ENCODE peak calls at places on chromosome 1, in eight cellular contexts. One of them, this sample, is unnamed.

GRCh38 chr1:192311281-192311680 is 5.5 kb upstream of the RGS21 start:
- DNase-seq in T47D: peak
- DNase-seq in M059J: peak
- DNase-seq in EL: peak
- DNase-seq in H4: peak
- DNase-seq in activated CD8-positive, alpha-beta memory T cell treated with anti-CD3 and anti-CD28 coated beads, Interleukin-2, amount 50 U/mL, for 4 hours: no peak
- DNase-seq in endothelial cell: no peak
- DNase-seq in RCC 7860: no peak
- DNase-seq in this sample: no peak

GRCh38 chr1:117618450-117619122 is 12.7 kb downstream of the TENT5C start:
- DNase-seq in EL: no peak
- DNase-seq in T47D: no peak
- DNase-seq in RCC 7860: no peak
- DNase-seq in endothelial cell: no peak
- DNase-seq in activated CD8-positive, alpha-beta memory T cell treated with anti-CD3 and anti-CD28 coated beads, Interleukin-2, amount 50 U/mL, for 4 hours: no peak
- DNase-seq in H4: no peak
- DNase-seq in M059J: no peak
- DNase-seq in this sample: no peak

GRCh38 chr1:64973061-64973647 is 6.8 kb upstream of the JAK1 start:
- DNase-seq in H4: no peak
- DNase-seq in activated CD8-positive, alpha-beta memory T cell treated with anti-CD3 and anti-CD28 coated beads, Interleukin-2, amount 50 U/mL, for 4 hours: no peak
- DNase-seq in T47D: no peak
- DNase-seq in endothelial cell: no peak
- DNase-seq in M059J: no peak
- DNase-seq in RCC 7860: no peak
- DNase-seq in EL: no peak
- DNase-seq in this sample: no peak

GRCh38 chr1:172845865-172846264 is 187.0 kb downstream of the FASLG start:
- DNase-seq in H4: no peak
- DNase-seq in EL: no peak
- DNase-seq in endothelial cell: no peak
- DNase-seq in T47D: no peak
- DNase-seq in activated CD8-positive, alpha-beta memory T cell treated with anti-CD3 and anti-CD28 coated beads, Interleukin-2, amount 50 U/mL, for 4 hours: no peak
- DNase-seq in M059J: no peak
- DNase-seq in RCC 7860: no peak
- DNase-seq in this sample: no peak

GRCh38 chr1:5265416-5266075 is 611.1 kb downstream of the AJAP1 start:
- DNase-seq in endothelial cell: no peak
- DNase-seq in activated CD8-positive, alpha-beta memory T cell treated with anti-CD3 and anti-CD28 coated beads, Interleukin-2, amount 50 U/mL, for 4 hours: no peak
- DNase-seq in RCC 7860: no peak
- DNase-seq in M059J: peak
- DNase-seq in H4: no peak
- DNase-seq in T47D: no peak
- DNase-seq in EL: no peak
- DNase-seq in this sample: no peak

GRCh38 chr1:64846573-64847430 is 101.9 kb downstream of the RAVER2 start:
- DNase-seq in T47D: no peak
- DNase-seq in EL: no peak
- DNase-seq in activated CD8-positive, alpha-beta memory T cell treated with anti-CD3 and anti-CD28 coated beads, Interleukin-2, amount 50 U/mL, for 4 hours: no peak
- DNase-seq in M059J: no peak
- DNase-seq in RCC 7860: no peak
- DNase-seq in H4: no peak
- DNase-seq in endothelial cell: no peak
- DNase-seq in this sample: no peak

GRCh38 chr1:180211860-180212229 is 18.2 kb upstream of the LHX4 start:
- DNase-seq in activated CD8-positive, alpha-beta memory T cell treated with anti-CD3 and anti-CD28 coated beads, Interleukin-2, amount 50 U/mL, for 4 hours: no peak
- DNase-seq in EL: no peak
- DNase-seq in RCC 7860: no peak
- DNase-seq in T47D: no peak
- DNase-seq in M059J: no peak
- DNase-seq in H4: no peak
- DNase-seq in endothelial cell: no peak
- DNase-seq in this sample: no peak

GRCh38 chr1:116129537-116129936 is 18.3 kb downstream of the MAB21L3 start:
- DNase-seq in M059J: no peak
- DNase-seq in T47D: no peak
- DNase-seq in endothelial cell: no peak
- DNase-seq in H4: no peak
- DNase-seq in activated CD8-positive, alpha-beta memory T cell treated with anti-CD3 and anti-CD28 coated beads, Interleukin-2, amount 50 U/mL, for 4 hours: no peak
- DNase-seq in EL: no peak
- DNase-seq in RCC 7860: no peak
- DNase-seq in this sample: no peak

GRCh38 chr1:211327341-211327921 is 798 bp downstream of the TRAF5 start:
- DNase-seq in activated CD8-positive, alpha-beta memory T cell treated with anti-CD3 and anti-CD28 coated beads, Interleukin-2, amount 50 U/mL, for 4 hours: peak
- DNase-seq in EL: peak
- DNase-seq in M059J: no peak
- DNase-seq in H4: no peak
- DNase-seq in endothelial cell: no peak
- DNase-seq in T47D: peak
- DNase-seq in RCC 7860: no peak
- DNase-seq in this sample: peak